ENCODE peak calls at places on chromosomes 5 and 9, in four cellular contexts. N, I, R and F are unnamed samples.

GRCh38 chr9:93143830-93144530 is 9.9 kb upstream of the NINJ1 start:
- DNase-seq in N (no peak), I (no peak), R (no peak), F (peak)

GRCh38 chr5:102216559-102217157 is 79.4 kb downstream of the SLCO4C1 start:
- DNase-seq in N (no peak), I (no peak), R (no peak), F (no peak)

GRCh38 chr9:104843644-104844226 is 79.8 kb downstream of the NIPSNAP3B start:
- DNase-seq in N (no peak), I (no peak), R (no peak), F (no peak)

GRCh38 chr9:6194934-6195333 is 20.7 kb upstream of the IL33 start:
- DNase-seq in N (no peak), I (no peak), R (no peak), F (peak)

GRCh38 chr5:9507974-9508373 is 37.9 kb downstream of the SEMA5A start:
- DNase-seq in N (no peak), I (peak), R (peak), F (peak)

GRCh38 chr9:95207403-95207802 is 110.1 kb downstream of the FANCC start:
- DNase-seq in N (no peak), I (no peak), R (no peak), F (no peak)

GRCh38 chr5:130720355-130720754 is 444.7 kb downstream of the HINT1 start:
- DNase-seq in N (no peak), I (peak), R (no peak), F (peak)

GRCh38 chr5:87787640-87788039 is 374.9 kb upstream of the CCNH start:
- DNase-seq in N (peak), I (no peak), R (no peak), F (no peak)

GRCh38 chr9:95237336-95237735 is 80.2 kb downstream of the FANCC start:
- DNase-seq in N (no peak), I (no peak), R (no peak), F (no peak)

DNA sequence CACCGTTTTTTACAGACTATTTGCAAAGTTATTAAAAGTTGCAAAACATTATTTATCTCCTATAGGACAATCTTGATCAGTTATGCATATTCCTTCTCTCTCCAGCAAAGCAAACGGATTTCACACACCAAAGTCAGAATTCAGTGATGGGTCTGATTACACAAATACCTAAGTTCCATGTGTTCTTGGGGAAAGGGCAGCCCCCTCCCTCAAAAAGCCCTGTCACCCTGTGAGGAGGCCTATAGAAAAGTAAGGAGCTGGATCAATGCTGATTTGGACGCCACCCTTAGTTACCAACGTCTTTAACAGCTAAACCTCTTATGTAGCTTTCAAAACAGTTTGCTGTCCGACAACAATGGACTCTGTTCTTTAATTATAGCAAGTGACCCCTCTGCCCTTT is 6.4 kb downstream of the ZNF608 start:
- DNase-seq in N (no peak), I (no peak), R (no peak), F (no peak)
- H3K4me2 ChIP-seq in N (peak), I (no peak), R (no peak), F (no peak)

GRCh38 chr5:133756756-133757155 is 144.4 kb upstream of the FSTL4 start:
- DNase-seq in N (no peak), I (no peak), R (no peak), F (no peak)
- H3K4me2 ChIP-seq in N (no peak), I (no peak), R (no peak), F (no peak)

GRCh38 chr5:56681346-56681745 is 134.0 kb upstream of the MAP3K1 start:
- DNase-seq in N (no peak), I (peak), R (peak), F (peak)

GRCh38 chr5:56673171-56673570 is 142.2 kb upstream of the MAP3K1 start:
- DNase-seq in N (no peak), I (no peak), R (no peak), F (no peak)

GRCh38 chr5:56676091-56676768 is 139.1 kb upstream of the MAP3K1 start:
- DNase-seq in N (no peak), I (no peak), R (no peak), F (peak)

GRCh38 chr5:56680731-56681130 is 134.6 kb upstream of the MAP3K1 start:
- DNase-seq in N (no peak), I (no peak), R (no peak), F (no peak)

GRCh38 chr5:56677693-56678092 is 137.7 kb upstream of the MAP3K1 start:
- DNase-seq in N (no peak), I (no peak), R (no peak), F (no peak)
- H3K4me2 ChIP-seq in N (no peak), I (no peak), R (no peak), F (no peak)

GRCh38 chr5:180527659-180528058 is 33.5 kb downstream of the CNOT6 start:
- DNase-seq in N (no peak), I (no peak), R (no peak), F (no peak)

GRCh38 chr5:180533845-180534244 is 39.7 kb downstream of the CNOT6 start:
- DNase-seq in N (no peak), I (no peak), R (no peak), F (no peak)

DNA sequence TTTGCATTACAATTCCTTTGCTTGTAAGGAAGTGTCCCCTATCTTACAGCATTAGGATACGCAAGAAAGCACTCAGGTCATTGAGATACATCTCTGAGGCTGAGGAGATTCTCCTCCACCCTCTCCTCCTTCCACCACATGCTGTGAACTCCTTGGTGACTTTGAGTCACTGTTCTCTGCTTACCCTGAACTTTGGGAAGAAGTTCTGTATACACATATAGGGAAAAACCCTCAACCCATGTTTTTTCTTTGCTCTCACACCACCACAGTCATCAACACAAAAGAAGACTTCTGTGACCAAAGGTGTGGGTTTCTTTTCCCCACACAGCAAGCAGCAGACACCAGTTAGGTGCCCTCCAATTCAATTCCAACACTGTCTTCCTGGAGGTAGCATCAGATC is 38.1 kb downstream of the CNOT6 start:
- DNase-seq in N (no peak), I (no peak), R (no peak), F (no peak)
- H3K4me2 ChIP-seq in N (no peak), I (no peak), R (no peak), F (no peak)

GRCh38 chr9:135287627-135288026 is 192.0 kb upstream of the PPP1R26 start:
- DNase-seq in N (no peak), I (no peak), R (no peak), F (no peak)
- H3K4me2 ChIP-seq in N (no peak), I (no peak), R (no peak), F (no peak)

GRCh38 chr5:6450235-6450860 is 1.7 kb downstream of the UBE2QL1 start:
- DNase-seq in N (no peak), I (no peak), R (no peak), F (no peak)

GRCh38 chr5:6448622-6449464 is at the start of gene UBE2QL1:
- DNase-seq in N (peak), I (peak), R (no peak), F (peak)

GRCh38 chr5:6447384-6448140 is 1.1 kb upstream of the UBE2QL1 start:
- DNase-seq in N (no peak), I (no peak), R (no peak), F (no peak)

GRCh38 chr5:6448141-6448491 is 543 bp upstream of the UBE2QL1 start:
- DNase-seq in N (no peak), I (no peak), R (no peak), F (no peak)

DNA sequence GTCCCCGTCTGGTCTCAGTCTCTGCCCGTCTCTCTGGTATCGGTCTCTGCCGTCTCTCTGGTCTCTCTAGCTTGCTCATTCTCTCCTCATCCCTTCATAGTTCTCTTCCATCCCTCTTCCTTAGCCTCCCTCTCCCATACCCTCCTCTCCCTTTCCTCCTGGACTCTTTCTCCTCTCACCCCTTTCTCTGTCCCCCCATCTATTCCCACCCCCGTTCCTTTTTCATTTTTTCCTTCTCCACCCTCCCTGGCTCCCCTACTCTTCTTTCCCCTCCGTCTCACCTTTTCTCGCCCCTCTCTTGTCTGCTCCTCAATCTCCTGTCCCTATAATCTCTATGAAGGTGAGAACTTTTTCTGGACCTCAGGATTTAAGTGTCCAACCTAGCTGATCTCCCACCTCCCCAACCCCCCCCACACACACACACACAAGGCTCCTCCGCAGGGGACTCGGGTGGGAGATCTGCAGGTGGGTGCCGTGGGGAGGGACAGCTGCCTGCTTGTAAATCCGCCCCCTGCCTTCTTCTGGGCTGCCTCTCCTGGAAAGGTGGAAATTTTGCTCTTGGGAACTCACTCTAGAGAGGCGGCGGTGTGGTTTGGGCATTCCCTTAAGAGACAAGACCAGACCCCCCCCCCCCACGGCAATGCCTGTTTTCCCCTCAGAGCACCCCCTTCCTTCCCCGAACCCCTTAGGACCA is 953 bp downstream of the UBE2QL1 start:
- DNase-seq in N (no peak), I (no peak), R (no peak), F (no peak)
- H3K4me2 ChIP-seq in N (peak), I (no peak), R (no peak), F (no peak)

GRCh38 chr9:137034039-137034708 is 2.3 kb upstream of the FUT7 start:
- DNase-seq in N (no peak), I (no peak), R (no peak), F (no peak)

GRCh38 chr9:137034709-137035506 is 3.0 kb upstream of the FUT7 start:
- DNase-seq in N (peak), I (peak), R (peak), F (peak)

GRCh38 chr9:137030931-137031527 is 859 bp downstream of the FUT7 start:
- DNase-seq in N (no peak), I (no peak), R (no peak), F (no peak)

GRCh38 chr9:137031904-137032639 is at the start of gene FUT7:
- DNase-seq in N (no peak), I (no peak), R (no peak), F (no peak)

DNA sequence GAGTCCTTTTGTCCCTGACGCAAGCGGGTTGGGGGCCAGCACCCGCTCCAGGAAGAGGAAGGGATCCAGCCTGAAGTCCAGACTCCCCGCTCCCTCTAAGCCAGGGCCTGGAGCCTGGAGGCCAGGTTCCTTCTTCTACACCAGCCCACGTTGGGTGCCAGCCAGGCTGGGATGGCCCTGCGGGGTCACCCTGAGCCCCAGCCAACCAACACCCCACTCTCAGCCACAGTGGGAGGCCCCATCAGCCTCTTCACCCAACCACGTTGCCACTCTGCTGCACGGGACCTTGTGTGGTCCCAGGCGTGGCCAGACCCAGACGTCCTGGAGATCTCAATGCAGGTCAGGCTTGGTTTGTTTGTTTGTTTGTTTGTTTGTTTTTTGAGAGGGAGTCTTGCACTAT is 1.0 kb upstream of the FUT7 start:
- DNase-seq in N (no peak), I (no peak), R (no peak), F (no peak)
- H3K4me2 ChIP-seq in N (no peak), I (no peak), R (no peak), F (no peak)